ENCODE peak calls at places on chromosome 7, in four cellular contexts. One of them, this sample, is unnamed.

GRCh38 chr7:138821912-138822311 is 23.9 kb upstream of the ATP6V0A4 start:
- DNase-seq in HCT116: no peak
- DNase-seq in astrocyte: no peak
- DNase-seq in neural progenitor cell: no peak
- DNase-seq in this sample: no peak

GRCh38 chr7:138460176-138460648 is at the start of gene TRIM24:
- DNase-seq in HCT116: no peak
- DNase-seq in astrocyte: peak
- DNase-seq in neural progenitor cell: no peak
- DNase-seq in this sample: peak

GRCh38 chr7:17044868-17045267 is 163.1 kb upstream of the AGR3 start:
- DNase-seq in HCT116: no peak
- DNase-seq in astrocyte: no peak
- DNase-seq in neural progenitor cell: no peak
- DNase-seq in this sample: no peak

GRCh38 chr7:100671353-100672327 is 1.9 kb upstream of the GNB2 start:
- DNase-seq in HCT116: no peak
- DNase-seq in astrocyte: no peak
- DNase-seq in neural progenitor cell: no peak
- DNase-seq in this sample: no peak

GRCh38 chr7:101717986-101718746 is 89.1 kb upstream of the MYL10 start:
- DNase-seq in HCT116: no peak
- DNase-seq in astrocyte: peak
- DNase-seq in neural progenitor cell: no peak
- DNase-seq in this sample: peak

GRCh38 chr7:4129481-4130122 is 552.5 kb upstream of the FOXK1 start:
- DNase-seq in HCT116: no peak
- DNase-seq in astrocyte: no peak
- DNase-seq in neural progenitor cell: no peak
- DNase-seq in this sample: no peak

GRCh38 chr7:18133921-18134320 is 106.3 kb upstream of the PRPS1L1 start:
- DNase-seq in HCT116: no peak
- DNase-seq in astrocyte: no peak
- DNase-seq in neural progenitor cell: no peak
- DNase-seq in this sample: no peak

GRCh38 chr7:127927339-127927679 is 103.9 kb downstream of the LRRC4 start:
- DNase-seq in HCT116: no peak
- DNase-seq in astrocyte: peak
- DNase-seq in neural progenitor cell: no peak
- DNase-seq in this sample: no peak

GRCh38 chr7:18570890-18571478 is 75.4 kb downstream of the HDAC9 start:
- DNase-seq in HCT116: peak
- DNase-seq in astrocyte: peak
- DNase-seq in neural progenitor cell: peak
- DNase-seq in this sample: no peak

GRCh38 chr7:130143986-130144618 is 61.1 kb downstream of the TMEM209 start:
- DNase-seq in HCT116: no peak
- DNase-seq in astrocyte: no peak
- DNase-seq in neural progenitor cell: no peak
- DNase-seq in this sample: peak

GRCh38 chr7:40024841-40025240 is 74.8 kb downstream of the CDK13 start:
- DNase-seq in HCT116: no peak
- DNase-seq in astrocyte: no peak
- DNase-seq in neural progenitor cell: no peak
- DNase-seq in this sample: no peak

GRCh38 chr7:50069613-50070012 is 23.4 kb downstream of the ZPBP start:
- DNase-seq in HCT116: no peak
- DNase-seq in astrocyte: peak
- DNase-seq in neural progenitor cell: no peak
- DNase-seq in this sample: no peak

GRCh38 chr7:1848911-1849311 is 178.8 kb downstream of the ELFN1 start:
- DNase-seq in HCT116: no peak
- DNase-seq in astrocyte: no peak
- DNase-seq in neural progenitor cell: no peak
- DNase-seq in this sample: no peak

GRCh38 chr7:99639267-99639666 is 22.5 kb downstream of the ZSCAN25 start:
- DNase-seq in HCT116: no peak
- DNase-seq in astrocyte: no peak
- DNase-seq in neural progenitor cell: no peak
- DNase-seq in this sample: no peak

GRCh38 chr7:142808802-142809583 is 38.2 kb downstream of the PRSS2 start:
- DNase-seq in HCT116: no peak
- DNase-seq in astrocyte: peak
- DNase-seq in neural progenitor cell: no peak
- DNase-seq in this sample: peak

GRCh38 chr7:127666602-127667001 is 14.6 kb downstream of the SND1 start:
- DNase-seq in HCT116: no peak
- DNase-seq in astrocyte: no peak
- DNase-seq in neural progenitor cell: no peak
- DNase-seq in this sample: no peak

GRCh38 chr7:106462914-106463482 is 178.2 kb upstream of the NAMPT start:
- DNase-seq in HCT116: no peak
- DNase-seq in astrocyte: no peak
- DNase-seq in neural progenitor cell: peak
- DNase-seq in this sample: no peak

GRCh38 chr7:133850497-133851070 is 276.6 kb upstream of the LRGUK start:
- DNase-seq in HCT116: no peak
- DNase-seq in astrocyte: no peak
- DNase-seq in neural progenitor cell: no peak
- DNase-seq in this sample: no peak

GRCh38 chr7:133854739-133855138 is 272.4 kb upstream of the LRGUK start:
- DNase-seq in HCT116: peak
- DNase-seq in astrocyte: peak
- DNase-seq in neural progenitor cell: peak
- DNase-seq in this sample: no peak

GRCh38 chr7:133851416-133851815 is 275.7 kb upstream of the LRGUK start:
- DNase-seq in HCT116: no peak
- DNase-seq in astrocyte: no peak
- DNase-seq in neural progenitor cell: no peak
- DNase-seq in this sample: no peak

GRCh38 chr7:133857376-133858119 is 269.6 kb upstream of the LRGUK start:
- DNase-seq in HCT116: no peak
- DNase-seq in astrocyte: no peak
- DNase-seq in neural progenitor cell: no peak
- DNase-seq in this sample: no peak

DNA sequence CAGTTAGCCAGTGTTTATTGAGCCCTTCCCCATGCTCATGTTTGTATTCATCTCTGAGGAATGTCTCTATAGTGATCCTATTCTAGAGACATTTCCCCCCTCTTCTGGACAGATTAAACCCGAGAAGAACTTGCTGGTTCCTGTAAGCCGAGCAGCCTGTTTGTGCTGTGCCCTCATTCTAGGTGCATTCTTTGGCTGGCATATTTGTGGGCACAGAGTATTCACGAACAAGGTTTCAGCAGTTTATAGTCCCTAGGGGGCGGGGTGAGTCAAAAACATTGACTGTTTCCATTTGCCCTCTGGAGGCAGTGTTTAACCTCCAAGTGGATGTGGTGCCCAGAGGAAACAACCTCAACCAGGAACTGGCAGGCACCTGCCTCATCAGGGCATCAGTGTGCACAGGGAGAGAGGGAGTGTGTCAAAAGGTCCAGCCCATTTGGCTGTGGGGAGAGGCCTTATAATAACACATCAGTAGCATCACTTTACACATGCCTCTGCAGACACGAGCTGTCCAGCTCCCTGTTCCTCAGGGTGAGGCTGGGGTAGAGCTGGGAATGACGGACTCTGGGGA is 273.3 kb upstream of the LRGUK start:
- DNase-seq in HCT116: peak
- DNase-seq in astrocyte: peak
- DNase-seq in neural progenitor cell: peak
- DNase-seq in this sample: peak
- TF ChIP-seq CTCF in HCT116: peak
- TF ChIP-seq CTCF in astrocyte: peak
- TF ChIP-seq CTCF in neural progenitor cell: peak
- TF ChIP-seq CTCF in this sample: peak

DNA sequence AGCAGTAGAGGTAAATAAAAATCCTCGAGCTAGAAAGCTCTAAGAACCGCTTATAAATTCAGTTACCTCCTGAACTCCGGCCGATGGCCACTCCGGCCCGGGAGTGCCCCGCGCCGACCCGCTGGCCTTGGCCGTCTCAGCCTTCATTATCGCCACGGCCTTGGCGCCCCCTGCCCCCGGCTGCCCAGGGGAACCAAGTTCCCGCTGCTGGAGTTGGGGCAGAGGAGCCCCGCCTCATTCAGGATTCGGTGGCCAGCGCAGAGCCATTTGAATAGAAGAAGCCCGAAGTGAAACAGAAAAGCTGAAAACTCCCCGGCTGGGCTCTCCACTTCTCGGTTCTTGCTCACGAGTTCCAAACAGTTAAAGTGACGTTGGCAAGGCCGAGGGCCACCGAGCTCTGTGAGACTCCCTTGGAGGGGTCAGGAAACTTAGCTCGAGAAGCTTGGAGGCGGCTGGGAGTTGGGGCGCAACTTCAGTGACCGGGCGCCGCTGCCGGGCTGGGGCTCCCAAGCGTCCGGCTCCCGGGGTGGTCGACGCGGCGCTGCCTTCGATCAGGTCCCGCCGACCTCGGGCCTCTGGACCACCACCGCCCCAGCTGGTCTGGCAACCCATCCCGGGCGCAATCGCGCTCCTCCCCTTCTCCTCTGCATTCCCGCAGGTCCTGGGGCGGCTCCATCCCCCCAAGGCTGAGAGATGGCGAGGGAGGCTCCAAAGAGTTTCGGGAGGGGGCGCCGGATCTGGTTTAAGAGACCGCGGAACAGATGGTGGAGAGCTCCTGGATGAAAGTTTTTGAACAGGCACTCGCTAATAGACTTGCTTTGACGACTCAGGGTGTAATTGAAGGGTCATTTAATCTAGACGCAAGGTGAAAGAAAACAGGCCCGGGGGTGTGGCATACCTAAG is 5.8 kb upstream of the FEZF1 start:
- DNase-seq in HCT116: no peak
- DNase-seq in astrocyte: no peak
- DNase-seq in neural progenitor cell: peak
- DNase-seq in this sample: no peak
- H3K9ac ChIP-seq in HCT116: no peak
- H3K9ac ChIP-seq in astrocyte: peak
- H3K9ac ChIP-seq in neural progenitor cell: peak
- H3K9ac ChIP-seq in this sample: no peak

DNA sequence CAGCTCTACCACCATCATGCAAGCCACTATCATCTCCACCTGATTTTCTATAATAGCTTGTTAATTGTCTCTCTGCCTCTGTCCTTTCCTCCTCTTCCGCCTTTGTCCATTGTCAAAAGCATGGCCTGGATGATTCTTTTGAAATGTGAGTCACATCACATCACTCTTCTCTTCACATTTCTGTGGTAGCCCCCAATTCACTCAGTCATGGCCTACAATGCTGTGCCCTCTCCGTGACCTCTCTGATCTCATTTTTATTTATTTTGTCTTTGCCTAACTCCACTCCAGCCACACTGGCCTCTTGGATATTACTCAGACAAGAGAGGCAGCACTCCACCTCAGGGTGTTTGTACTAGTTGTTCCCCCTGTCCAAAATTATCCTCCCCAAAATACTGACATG is 4.9 kb upstream of the ABCB4 start:
- DNase-seq in HCT116: no peak
- DNase-seq in astrocyte: peak
- DNase-seq in neural progenitor cell: no peak
- DNase-seq in this sample: no peak
- H3K27ac ChIP-seq in HCT116: no peak
- H3K27ac ChIP-seq in astrocyte: peak
- H3K27ac ChIP-seq in neural progenitor cell: no peak
- H3K27ac ChIP-seq in this sample: no peak

GRCh38 chr7:123961731-123962130 is 36.7 kb downstream of the SPAM1 start:
- DNase-seq in HCT116: no peak
- DNase-seq in astrocyte: no peak
- DNase-seq in neural progenitor cell: no peak
- DNase-seq in this sample: no peak

GRCh38 chr7:123972045-123972444 is 47.0 kb downstream of the SPAM1 start:
- DNase-seq in HCT116: no peak
- DNase-seq in astrocyte: no peak
- DNase-seq in neural progenitor cell: no peak
- DNase-seq in this sample: no peak

GRCh38 chr7:123966936-123967335 is 41.9 kb downstream of the SPAM1 start:
- DNase-seq in HCT116: no peak
- DNase-seq in astrocyte: no peak
- DNase-seq in neural progenitor cell: no peak
- DNase-seq in this sample: no peak
- TF ChIP-seq CTCF in HCT116: peak
- TF ChIP-seq CTCF in astrocyte: no peak
- TF ChIP-seq CTCF in neural progenitor cell: no peak
- TF ChIP-seq CTCF in this sample: no peak

GRCh38 chr7:55018361-55019328 is at the start of gene EGFR:
- DNase-seq in HCT116: peak
- DNase-seq in astrocyte: peak
- DNase-seq in neural progenitor cell: peak
- DNase-seq in this sample: peak
- H3K9ac ChIP-seq in HCT116: peak
- H3K9ac ChIP-seq in astrocyte: peak
- H3K9ac ChIP-seq in neural progenitor cell: no peak
- H3K9ac ChIP-seq in this sample: peak

DNA sequence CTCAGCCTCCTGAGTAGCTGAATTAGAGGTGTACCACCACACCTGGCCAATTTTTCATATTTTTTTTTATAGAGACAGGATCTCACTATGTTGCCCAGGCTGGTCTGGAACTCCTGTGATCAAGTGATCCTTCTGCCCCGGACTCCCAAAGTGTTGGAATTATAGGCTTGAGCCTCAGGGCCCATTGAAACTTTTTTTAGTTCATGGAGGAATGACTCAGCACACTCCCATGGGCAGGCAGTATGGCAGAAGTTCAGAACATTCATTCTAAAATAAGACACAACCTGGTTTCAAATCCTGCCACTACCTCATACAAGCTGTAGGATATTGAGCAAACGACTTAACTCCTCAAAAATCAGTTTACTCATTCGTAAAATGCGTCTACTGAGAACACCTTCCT is 320.4 kb upstream of the SP8 start:
- DNase-seq in HCT116: no peak
- DNase-seq in astrocyte: no peak
- DNase-seq in neural progenitor cell: no peak
- DNase-seq in this sample: no peak
- H3K27ac ChIP-seq in HCT116: no peak
- H3K27ac ChIP-seq in astrocyte: no peak
- H3K27ac ChIP-seq in neural progenitor cell: no peak
- H3K27ac ChIP-seq in this sample: peak

GRCh38 chr7:23454880-23455526 is 15.3 kb downstream of the IGF2BP3 start:
- DNase-seq in HCT116: no peak
- DNase-seq in astrocyte: no peak
- DNase-seq in neural progenitor cell: no peak
- DNase-seq in this sample: no peak

GRCh38 chr7:23456093-23456492 is 14.2 kb downstream of the IGF2BP3 start:
- DNase-seq in HCT116: no peak
- DNase-seq in astrocyte: no peak
- DNase-seq in neural progenitor cell: no peak
- DNase-seq in this sample: no peak

GRCh38 chr7:23462846-23463245 is 7.4 kb downstream of the IGF2BP3 start:
- DNase-seq in HCT116: no peak
- DNase-seq in astrocyte: peak
- DNase-seq in neural progenitor cell: no peak
- DNase-seq in this sample: no peak

DNA sequence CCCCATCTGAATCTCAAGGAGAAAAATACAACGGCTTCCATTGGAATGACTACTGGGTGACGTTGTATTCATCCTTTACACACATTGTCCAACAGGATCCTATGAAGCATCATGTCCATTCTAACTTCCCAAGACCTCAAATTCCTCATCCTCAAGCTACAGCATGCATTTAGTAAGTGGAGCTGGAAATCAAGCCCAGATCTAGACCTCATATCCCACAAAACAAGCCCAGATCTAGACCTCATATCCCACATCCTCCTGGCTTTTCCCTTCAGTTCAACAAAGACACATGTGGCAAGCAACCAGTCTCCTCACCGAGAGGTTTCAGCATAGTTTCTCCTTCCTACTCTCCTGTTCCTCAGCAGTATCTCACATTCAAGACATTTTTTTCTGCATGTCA is 12.2 kb downstream of the IGF2BP3 start:
- DNase-seq in HCT116: no peak
- DNase-seq in astrocyte: peak
- DNase-seq in neural progenitor cell: no peak
- DNase-seq in this sample: no peak
- TF ChIP-seq CTCF in HCT116: no peak
- TF ChIP-seq CTCF in astrocyte: no peak
- TF ChIP-seq CTCF in neural progenitor cell: no peak
- TF ChIP-seq CTCF in this sample: no peak